ENCODE peak calls at places on chromosomes 3 and 15, in six cellular contexts. P is NCI-H1048; G is activated T-cell treated with anti-CD3 and anti-CD28 coated beads for 48 hours; E is stimulated activated CD4-positive, alpha-beta T cell treated with anti-CD3 and anti-CD28 coated beads, Interleukin-4, amount 100 ng/mL, for 24 hours; L is RPMI8226; X is SK-MEL-5. D is an unnamed sample.

GRCh38 chr3:53525765-53526761 is 31.7 kb downstream of the CACNA1D start:
- DNase-seq in G (no peak), E (no peak), X (no peak), L (no peak), P (no peak), D (no peak)

GRCh38 chr3:108103971-108104797 is 13.4 kb upstream of the CD47 start:
- DNase-seq in E (no peak), P (no peak), X (peak), L (no peak), G (no peak), D (no peak)

GRCh38 chr3:45944830-45945620 is 1.8 kb downstream of the CXCR6 start:
- DNase-seq in L (no peak), E (no peak), P (no peak), G (no peak), X (no peak), D (no peak)

GRCh38 chr3:159669024-159669476 is 319.6 kb upstream of the IL12A start:
- DNase-seq in X (peak), L (no peak), E (no peak), G (no peak), P (no peak), D (no peak)

GRCh38 chr15:70084461-70084860 is 13.3 kb downstream of the TLE3 start:
- DNase-seq in G (no peak), X (no peak), P (no peak), E (no peak), L (no peak), D (no peak)

GRCh38 chr3:8618950-8619349 is 25.6 kb downstream of the SSUH2 start:
- DNase-seq in G (no peak), X (no peak), E (no peak), L (no peak), P (no peak), D (no peak)

GRCh38 chr3:104392327-104392726 is 974.4 kb upstream of the ALCAM start:
- DNase-seq in L (peak), P (no peak), G (no peak), X (peak), E (no peak), D (peak)

GRCh38 chr3:149277338-149277813 is 55.7 kb upstream of the CP start:
- DNase-seq in G (no peak), L (no peak), P (no peak), X (no peak), E (no peak), D (peak)

GRCh38 chr3:57164217-57164605 is 942 bp downstream of the IL17RD start:
- DNase-seq in L (no peak), E (peak), X (no peak), P (no peak), G (peak), D (no peak)

GRCh38 chr3:2099779-2100191 is 1.1 kb downstream of the CNTN4 start:
- DNase-seq in G (no peak), X (no peak), E (no peak), L (no peak), P (no peak), D (no peak)

GRCh38 chr3:12342151-12342550 is 53.3 kb downstream of the PPARG start:
- DNase-seq in X (no peak), L (no peak), P (no peak), E (no peak), G (no peak), D (no peak)

GRCh38 chr15:69462030-69462492 is 9.4 kb downstream of the RPLP1 start:
- DNase-seq in X (no peak), E (no peak), P (no peak), L (no peak), G (no peak), D (no peak)

GRCh38 chr3:171132873-171133272 is 106.4 kb upstream of the SLC2A2 start:
- DNase-seq in E (no peak), P (no peak), L (no peak), X (no peak), G (no peak), D (no peak)

GRCh38 chr15:80234883-80235282 is 17.1 kb downstream of the CTXND1 start:
- DNase-seq in X (peak), P (no peak), G (peak), E (peak), L (peak), D (peak)

GRCh38 chr3:190444576-190445145 is 5.0 kb downstream of the TMEM207 start:
- DNase-seq in P (no peak), X (peak), L (no peak), G (no peak), E (no peak), D (no peak)

GRCh38 chr15:40252141-40252437 is 13.2 kb downstream of the PAK6 start:
- DNase-seq in G (no peak), E (no peak), L (no peak), P (no peak), X (no peak), D (no peak)

GRCh38 chr3:129796146-129796545 is 97.4 kb downstream of the TMCC1 start:
- DNase-seq in X (no peak), L (no peak), E (no peak), P (no peak), G (no peak), D (no peak)

GRCh38 chr15:67066041-67067021 is 929 bp downstream of the SMAD3 start:
- DNase-seq in X (no peak), L (no peak), P (no peak), G (no peak), E (peak), D (peak)

GRCh38 chr3:14418670-14419250 is 16.4 kb downstream of the SLC6A6 start:
- DNase-seq in L (no peak), E (no peak), X (no peak), G (no peak), P (no peak), D (no peak)

GRCh38 chr15:38707802-38708671 is 143.4 kb upstream of the RASGRP1 start:
- DNase-seq in L (peak), X (peak), E (peak), G (no peak), P (no peak), D (peak)

GRCh38 chr3:133857767-133858166 is 37.9 kb downstream of the RAB6B start:
- DNase-seq in E (no peak), P (no peak), L (no peak), X (no peak), G (no peak), D (no peak)

GRCh38 chr3:32595318-32595717 is 24.7 kb upstream of the DYNC1LI1 start:
- DNase-seq in G (no peak), P (no peak), E (no peak), X (no peak), L (no peak), D (no peak)

GRCh38 chr3:45953536-45953935 is 10.3 kb downstream of the CXCR6 start:
- DNase-seq in X (no peak), G (no peak), L (no peak), P (no peak), E (no peak), D (no peak)

GRCh38 chr15:70049115-70049514 is 48.6 kb downstream of the TLE3 start:
- DNase-seq in P (no peak), L (no peak), X (no peak), G (no peak), E (no peak), D (no peak)

GRCh38 chr3:141489184-141489583 is 2.4 kb downstream of the RASA2 start:
- DNase-seq in P (no peak), L (peak), E (peak), G (no peak), X (no peak), D (peak)

GRCh38 chr3:148723591-148723990 is 25.9 kb downstream of the AGTR1 start:
- DNase-seq in X (no peak), P (no peak), L (no peak), G (no peak), E (no peak), D (no peak)

GRCh38 chr3:186053954-186054353 is 54.9 kb downstream of the ETV5 start:
- DNase-seq in X (no peak), E (no peak), G (no peak), P (no peak), L (no peak), D (no peak)

GRCh38 chr15:41259546-41260189 is 28.6 kb downstream of the CHP1 start:
- DNase-seq in L (no peak), X (no peak), E (no peak), G (no peak), P (no peak), D (no peak)

GRCh38 chr3:117101697-117102096 is 392.1 kb downstream of the TUSC7 start:
- DNase-seq in L (no peak), G (no peak), E (no peak), X (no peak), P (no peak), D (no peak)

GRCh38 chr3:13141991-13142412 is 68.8 kb upstream of the IQSEC1 start:
- DNase-seq in P (no peak), E (no peak), X (peak), L (peak), G (peak), D (peak)

GRCh38 chr15:67967871-67968423 is 86.2 kb upstream of the PIAS1 start:
- DNase-seq in L (no peak), G (no peak), E (no peak), X (peak), P (peak), D (no peak)

GRCh38 chr3:17643691-17644090 is 98.7 kb downstream of the TBC1D5 start:
- DNase-seq in X (no peak), G (no peak), E (no peak), L (no peak), P (no peak), D (no peak)

GRCh38 chr3:179606534-179607085 is 2.0 kb downstream of the NDUFB5 start:
- DNase-seq in E (no peak), L (peak), P (no peak), X (no peak), G (no peak), D (peak)

GRCh38 chr15:59543721-59544547 is 67.6 kb upstream of the GCNT3 start:
- DNase-seq in P (no peak), E (no peak), G (no peak), L (peak), X (no peak), D (peak)

GRCh38 chr15:96893159-96893906 is 562.8 kb downstream of the NR2F2 start:
- DNase-seq in L (no peak), G (no peak), E (no peak), X (peak), P (no peak), D (no peak)

GRCh38 chr3:195760345-195760983 is 39.7 kb downstream of the MUC20 start:
- DNase-seq in E (no peak), L (peak), X (no peak), P (no peak), G (no peak), D (no peak)